ENCODE peak calls at places on chromosome 17, in five cellular contexts. I is sigmoid colon, B is kidney, K is GM23338, C is neuronal stem cell. Q is an unnamed sample.

GRCh38 chr17:44911133-44912001 is 3.9 kb downstream of the GFAP start:
- DNase-seq in B (peak; percentile 85), I (peak; percentile 84), C (peak; percentile 55), K (peak; percentile 93), Q (peak; percentile 93)

GRCh38 chr17:19727466-19728113 is 11.2 kb upstream of the SLC47A2 start:
- DNase-seq in B (peak; percentile 63), K (no peak), C (no peak), I (peak; percentile 90), Q (no peak)

GRCh38 chr17:27996157-27997043 is 46.1 kb upstream of the NLK start:
- DNase-seq in I (no peak), K (no peak), C (no peak), B (no peak), Q (no peak)

GRCh38 chr17:42617956-42618431 is 8.5 kb downstream of the TUBG1 start:
- DNase-seq in B (no peak), C (no peak), K (no peak), I (no peak), Q (peak; percentile 16)

GRCh38 chr17:80545499-80545826 is 825 bp downstream of the RPTOR start:
- DNase-seq in B (no peak), C (no peak), K (peak; percentile 29), I (peak; percentile 3), Q (peak; percentile 56)

GRCh38 chr17:15918261-15918660 is 26.7 kb upstream of the ADORA2B start:
- DNase-seq in K (no peak), I (no peak), C (no peak), B (no peak), Q (no peak)

GRCh38 chr17:44587339-44587738 is 30.1 kb downstream of the FZD2 start:
- DNase-seq in K (no peak), B (peak; percentile 73), I (no peak), C (no peak), Q (peak; percentile 98)

GRCh38 chr17:62804822-62805221 is 3.3 kb downstream of the MARCHF10 start:
- DNase-seq in C (no peak), I (no peak), K (no peak), B (no peak), Q (no peak)

GRCh38 chr17:73215414-73215813 is 22.6 kb downstream of the COG1 start:
- DNase-seq in K (peak; percentile 70), C (no peak), I (no peak), B (no peak), Q (no peak)

GRCh38 chr17:6753565-6753964 is 2.3 kb upstream of the XAF1 start:
- DNase-seq in I (no peak), B (no peak), K (no peak), C (peak; percentile 20), Q (no peak)

GRCh38 chr17:6752068-6752909 is 3.6 kb upstream of the XAF1 start:
- DNase-seq in B (no peak), C (no peak), K (no peak), I (peak; percentile 80), Q (peak; percentile 36)

GRCh38 chr17:6755281-6755680 is 565 bp upstream of the XAF1 start:
- DNase-seq in I (peak; percentile 76), C (no peak), K (no peak), B (peak; percentile 80), Q (no peak)

GRCh38 chr17:6755731-6756184 is at the start of gene XAF1:
- DNase-seq in C (no peak), I (peak; percentile 68), B (peak; percentile 77), K (no peak), Q (no peak)

DNA sequence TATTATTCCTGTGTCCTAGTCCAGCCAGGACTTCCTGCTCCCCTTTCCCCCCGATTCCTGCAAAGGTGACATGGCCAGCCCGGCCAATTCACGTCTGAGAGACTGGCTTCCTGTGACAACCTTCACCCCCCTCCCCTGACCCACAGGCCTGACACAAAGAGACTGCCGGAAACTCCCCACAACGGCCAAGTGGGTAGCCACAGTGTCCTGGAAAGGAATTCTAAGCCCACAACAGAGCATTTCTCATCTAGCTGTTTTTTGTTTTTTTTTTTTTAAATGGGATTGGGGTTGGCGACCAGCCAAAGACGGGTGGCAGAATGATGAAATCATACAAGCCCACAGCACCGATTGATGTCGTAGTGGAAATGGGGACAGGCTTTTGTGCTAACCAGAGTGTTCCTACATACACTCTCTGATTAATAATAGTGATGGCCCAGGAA is 2.8 kb upstream of the XAF1 start:
- DNase-seq in B (peak; percentile 84), I (peak; percentile 80), K (peak; percentile 56), C (peak; percentile 32), Q (peak; percentile 26)
- H3K27ac ChIP-seq in B (peak overlapping the region; percentile 90), I (peak overlapping the region; percentile 73), K (peak overlapping the region; percentile 64), C (peak overlapping the region; percentile 59), Q (no peak overlapping the region)

GRCh38 chr17:1095853-1096675 is 83.7 kb downstream of the ABR start:
- DNase-seq in C (no peak), K (no peak), I (no peak), B (no peak), Q (no peak)

GRCh38 chr17:1104222-1104621 is 75.6 kb downstream of the ABR start:
- DNase-seq in I (no peak), B (no peak), C (no peak), K (no peak), Q (no peak)

GRCh38 chr17:1099242-1099641 is 80.5 kb downstream of the ABR start:
- DNase-seq in K (no peak), C (no peak), I (no peak), B (no peak), Q (no peak)

GRCh38 chr17:1095093-1095852 is 84.5 kb downstream of the ABR start:
- DNase-seq in I (no peak), K (no peak), B (no peak), C (no peak), Q (no peak)

DNA sequence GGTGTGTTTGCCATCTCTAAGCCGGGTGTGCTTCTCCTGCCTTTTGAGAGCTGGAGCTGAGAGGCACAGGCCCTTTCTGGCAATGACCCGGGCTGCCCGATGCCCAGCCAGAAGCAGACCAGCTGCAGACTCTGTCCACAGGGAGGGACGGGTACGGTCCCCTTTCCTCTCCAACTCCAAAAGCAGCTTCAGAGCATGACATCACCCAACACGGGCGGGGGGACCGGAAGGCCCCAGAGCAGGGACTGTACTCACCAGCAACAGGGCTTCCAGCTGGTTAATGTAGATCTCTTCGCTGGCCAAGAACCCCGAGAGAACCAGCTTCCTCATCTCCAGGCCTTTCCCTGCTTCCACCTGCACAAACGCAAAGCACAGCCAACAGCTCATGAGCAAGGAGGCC is 79.4 kb downstream of the ABR start:
- DNase-seq in B (no peak), C (no peak), K (no peak), I (no peak), Q (no peak)
- H3K27ac ChIP-seq in B (no peak overlapping the region), C (no peak overlapping the region), K (no peak overlapping the region), I (no peak overlapping the region), Q (no peak overlapping the region)

GRCh38 chr17:10233157-10233556 is 34.8 kb upstream of the GAS7 start:
- DNase-seq in C (no peak), B (no peak), I (no peak), K (no peak), Q (no peak)

GRCh38 chr17:10234033-10234432 is 35.6 kb upstream of the GAS7 start:
- DNase-seq in C (no peak), B (no peak), I (no peak), K (no peak), Q (no peak)
- H3K27ac ChIP-seq in C (no peak overlapping the region), B (no peak overlapping the region), I (no peak overlapping the region), K (no peak overlapping the region), Q (no peak overlapping the region)

DNA sequence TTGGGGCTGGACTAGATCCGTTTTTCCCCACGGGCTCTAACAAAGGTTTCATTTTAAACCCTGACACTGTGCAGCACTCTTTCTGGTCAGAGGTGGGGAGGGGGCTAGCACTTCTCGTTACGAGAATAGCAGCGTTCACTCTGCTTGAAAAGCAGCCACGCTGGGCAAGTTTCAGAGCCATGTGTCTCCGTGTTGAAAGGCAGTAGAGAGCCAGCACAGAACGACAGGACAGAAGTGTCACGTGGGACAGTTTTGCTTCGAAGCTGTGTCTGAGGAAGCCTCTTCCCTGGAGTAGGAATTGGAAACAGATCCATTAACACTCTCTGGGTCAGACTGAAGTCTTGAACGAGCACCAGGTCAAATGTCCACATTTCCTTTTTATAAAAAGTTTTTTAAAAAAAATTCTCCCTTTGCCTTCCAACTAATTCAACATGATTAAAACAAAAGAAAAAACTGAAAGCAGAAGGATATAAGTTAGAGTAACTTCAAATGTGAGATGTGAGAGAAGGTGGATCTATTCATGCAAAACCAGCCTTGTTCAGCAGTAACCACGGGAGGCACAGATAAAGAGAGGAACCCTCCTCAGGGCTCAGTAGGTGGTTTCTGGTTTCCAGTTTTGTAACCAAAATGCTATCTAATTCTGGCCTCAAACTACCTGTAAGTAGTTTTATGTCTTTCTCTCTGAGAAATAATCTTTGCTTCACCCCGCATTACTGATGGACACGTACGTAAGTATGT is 65.0 kb downstream of the SMG6 start:
- DNase-seq in K (no peak), C (no peak), I (peak; percentile 78), B (no peak), Q (peak; percentile 37)
- H3K27ac ChIP-seq in K (no peak overlapping the region), C (no peak overlapping the region), I (peak overlapping the region; percentile 73), B (peak overlapping the region; percentile 56), Q (no peak overlapping the region)

GRCh38 chr17:29141484-29141835 is 38.7 kb downstream of the MYO18A start:
- DNase-seq in B (peak; percentile 37), I (no peak), K (no peak), C (no peak), Q (no peak)

GRCh38 chr17:29146369-29146972 is 33.7 kb downstream of the MYO18A start:
- DNase-seq in B (peak; percentile 6), K (no peak), I (no peak), C (no peak), Q (no peak)

GRCh38 chr17:29145289-29146058 is 34.7 kb downstream of the MYO18A start:
- DNase-seq in I (peak; percentile 87), C (no peak), K (peak; percentile 89), B (peak; percentile 35), Q (peak; percentile 93)

GRCh38 chr17:29140631-29141483 is 39.3 kb downstream of the MYO18A start:
- DNase-seq in I (no peak), K (peak; percentile 23), C (no peak), B (peak; percentile 68), Q (no peak)

DNA sequence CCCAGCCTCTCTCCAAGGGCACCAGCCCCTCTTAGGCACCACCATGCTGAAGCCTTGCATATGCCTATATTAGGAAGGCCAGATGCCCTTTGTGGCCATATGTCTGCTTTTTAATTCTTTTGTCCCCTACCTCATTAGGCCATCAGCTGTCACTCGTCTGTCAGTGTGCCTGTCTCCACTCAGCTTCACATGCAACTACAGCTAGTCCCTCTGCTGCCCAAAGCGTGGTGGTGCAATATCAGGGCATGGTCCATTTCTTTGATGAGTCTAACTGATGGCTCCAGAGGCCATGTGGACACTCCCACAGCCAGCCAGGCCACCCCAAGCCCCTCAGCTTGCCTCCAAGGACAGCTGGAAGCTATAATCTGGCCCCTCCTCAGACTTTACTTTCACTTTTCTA is 36.3 kb downstream of the MYO18A start:
- DNase-seq in C (no peak), I (no peak), K (peak; percentile 58), B (no peak), Q (peak; percentile 72)
- H3K27ac ChIP-seq in C (no peak overlapping the region), I (no peak overlapping the region), K (no peak overlapping the region), B (no peak overlapping the region), Q (no peak overlapping the region)

GRCh38 chr17:40980594-40980993 is 3.5 kb downstream of the KRT40 start:
- DNase-seq in B (peak; percentile 69), K (no peak), I (no peak), C (no peak), Q (peak; percentile 1)
- H3K27ac ChIP-seq in B (no peak overlapping the region), K (no peak overlapping the region), I (no peak overlapping the region), C (no peak overlapping the region), Q (no peak overlapping the region)

Q was measured in mesendoderm.